ENCODE peak calls at places on chromosome 12, in four cellular contexts. C is GM12891, M is K562, Y is GM12878. G is an unnamed sample.
A peak's percentile ranks its signal among the peaks of the same experiment; 100 is the strongest.

GRCh38 chr12:122097641-122098364 is 19.2 kb downstream of the MLXIP start:
- DNase-seq in M (peak; percentile 86), Y (no peak), C (no peak), G (no peak)

GRCh38 chr12:11854011-11854499 is 204.6 kb downstream of the ETV6 start:
- DNase-seq in C (no peak), M (no peak), Y (no peak), G (no peak)

GRCh38 chr12:102962532-102962931 is 5.1 kb downstream of the ASCL1 start:
- DNase-seq in C (no peak), Y (no peak), M (no peak), G (no peak)

GRCh38 chr12:26473291-26473690 is 277.9 kb downstream of the SSPN start:
- DNase-seq in M (no peak), C (peak; percentile 48), Y (peak; percentile 84), G (peak; percentile 30)

GRCh38 chr12:124538194-124539082 is 29.0 kb downstream of the NCOR2 start:
- DNase-seq in M (no peak), C (no peak), Y (no peak), G (peak; percentile 67)

GRCh38 chr12:6167327-6168280 is 32.6 kb upstream of the CD9 start:
- DNase-seq in M (peak; percentile 64), Y (peak; percentile 62), C (peak; percentile 36), G (peak; percentile 82)

GRCh38 chr12:7130791-7131501 is 775 bp downstream of the CLSTN3 start:
- DNase-seq in M (peak; percentile 37), C (peak; percentile 51), Y (no peak), G (no peak)

GRCh38 chr12:107731376-107731775 is 29.6 kb downstream of the PRDM4 start:
- DNase-seq in C (no peak), M (no peak), Y (no peak), G (no peak)

GRCh38 chr12:68675098-68675842 is 11.5 kb upstream of the NUP107 start:
- DNase-seq in C (no peak), Y (no peak), M (peak; percentile 17), G (no peak)

GRCh38 chr12:108495054-108495453 is 20.0 kb upstream of the FICD start:
- DNase-seq in Y (no peak), C (peak; percentile 41), M (peak; percentile 76), G (no peak)

GRCh38 chr12:89918172-89918880 is 209.7 kb upstream of the ATP2B1 start:
- DNase-seq in C (no peak), M (no peak), Y (no peak), G (no peak)

GRCh38 chr12:13534645-13535398 is 338.3 kb downstream of the EMP1 start:
- DNase-seq in Y (no peak), C (no peak), M (peak; percentile 42), G (peak; percentile 30)

GRCh38 chr12:56626691-56627090 is 3.4 kb downstream of the BAZ2A start:
- DNase-seq in C (no peak), Y (no peak), M (no peak), G (no peak)

GRCh38 chr12:42482820-42483533 is 106.6 kb downstream of the PRICKLE1 start:
- DNase-seq in C (peak; percentile 80), M (peak; percentile 81), Y (no peak), G (peak; percentile 28)

GRCh38 chr12:29428630-29429029 is 47.7 kb upstream of the ERGIC2 start:
- DNase-seq in C (no peak), Y (peak; percentile 34), M (no peak), G (peak; percentile 85)

GRCh38 chr12:53054112-53054878 is 4.4 kb downstream of the TNS2 start:
- DNase-seq in Y (peak; percentile 61), C (peak; percentile 98), M (peak; percentile 94), G (peak; percentile 79)

GRCh38 chr12:53051058-53051880 is 1.4 kb downstream of the TNS2 start:
- DNase-seq in Y (no peak), M (no peak), C (peak; percentile 3), G (no peak)

GRCh38 chr12:53051881-53052412 is 2.1 kb downstream of the TNS2 start:
- DNase-seq in C (no peak), Y (no peak), M (no peak), G (no peak)

GRCh38 chr12:53052419-53053222 is 2.8 kb downstream of the TNS2 start:
- DNase-seq in C (no peak), M (no peak), Y (no peak), G (no peak)

GRCh38 chr12:53053223-53054111 is 3.6 kb downstream of the TNS2 start:
- DNase-seq in Y (no peak), C (no peak), M (peak; percentile 45), G (peak; percentile 43)
- TF ChIP-seq SPI1 in Y (no peak), C (no peak), M (no peak), G (no peak)

GRCh38 chr12:72872986-72873385 is 600.8 kb downstream of the TRHDE start:
- DNase-seq in Y (no peak), C (no peak), M (no peak), G (no peak)
- TF ChIP-seq SPI1 in Y (no peak), C (no peak), M (no peak), G (no peak)

GRCh38 chr12:78672033-78672432 is 192.5 kb upstream of the SYT1 start:
- DNase-seq in C (no peak), Y (no peak), M (no peak), G (no peak)
- TF ChIP-seq SPI1 in C (no peak), Y (no peak), M (no peak), G (no peak)

GRCh38 chr12:271165-271564 is 8.5 kb upstream of the SLC6A13 start:
- DNase-seq in Y (no peak), C (no peak), M (no peak), G (no peak)

GRCh38 chr12:269216-269615 is 6.6 kb upstream of the SLC6A13 start:
- DNase-seq in M (no peak), C (no peak), Y (no peak), G (no peak)

GRCh38 chr12:268483-268840 is 5.8 kb upstream of the SLC6A13 start:
- DNase-seq in M (no peak), Y (no peak), C (no peak), G (no peak)

GRCh38 chr12:265096-265495 is 2.5 kb upstream of the SLC6A13 start:
- DNase-seq in C (no peak), Y (no peak), M (no peak), G (no peak)

GRCh38 chr12:267581-268482 is 5.2 kb upstream of the SLC6A13 start:
- DNase-seq in C (no peak), M (no peak), Y (no peak), G (no peak)
- TF ChIP-seq SPI1 in C (no peak), M (no peak), Y (no peak), G (no peak)

GRCh38 chr12:129840145-129840884 is 63.5 kb downstream of the TMEM132D start:
- DNase-seq in M (no peak), Y (no peak), C (no peak), G (no peak)

GRCh38 chr12:129844662-129845061 is 59.2 kb downstream of the TMEM132D start:
- DNase-seq in C (no peak), M (no peak), Y (no peak), G (no peak)

GRCh38 chr12:129839679-129840078 is 64.1 kb downstream of the TMEM132D start:
- DNase-seq in M (no peak), C (no peak), Y (no peak), G (no peak)
- TF ChIP-seq SPI1 in M (no peak), C (no peak), Y (no peak), G (no peak)

G was measured in HL-60.